ENCODE peak calls at places on chromosome 1, in six cellular contexts. R, A, S, C, V and D are unnamed samples.

GRCh38 chr1:32066489-32066873 is 6.3 kb upstream of the TMEM39B start:
- DNase-seq in R (no peak), A (no peak), S (peak), C (no peak), V (no peak), D (no peak)

GRCh38 chr1:176374967-176375569 is 87.9 kb upstream of the PAPPA2 start:
- DNase-seq in R (peak), A (peak), S (peak), C (peak), V (peak), D (peak)

GRCh38 chr1:150295476-150295875 is 1.8 kb downstream of the MRPS21 start:
- DNase-seq in R (no peak), A (no peak), S (no peak), C (no peak), V (no peak), D (no peak)

GRCh38 chr1:241605146-241605805 is 34.9 kb downstream of the CHML start:
- DNase-seq in R (no peak), A (no peak), S (no peak), C (no peak), V (no peak), D (no peak)

GRCh38 chr1:43031316-43032203 is 72.9 kb upstream of the SLC2A1 start:
- DNase-seq in R (no peak), A (no peak), S (no peak), C (no peak), V (no peak), D (no peak)

GRCh38 chr1:203200059-203200553 is 13.6 kb upstream of the CHI3L1 start:
- DNase-seq in R (no peak), A (no peak), S (no peak), C (no peak), V (no peak), D (no peak)

GRCh38 chr1:21631944-21632887 is 36.9 kb downstream of the RAP1GAP start:
- DNase-seq in R (peak), A (no peak), S (no peak), C (no peak), V (no peak), D (peak)

GRCh38 chr1:41507152-41507720 is 22.8 kb upstream of the EDN2 start:
- DNase-seq in R (no peak), A (no peak), S (no peak), C (no peak), V (no peak), D (no peak)

GRCh38 chr1:226002667-226003501 is 3.7 kb upstream of the SDE2 start:
- DNase-seq in R (peak), A (no peak), S (peak), C (no peak), V (peak), D (peak)

GRCh38 chr1:99119193-99119592 is 114.5 kb upstream of the PLPPR5 start:
- DNase-seq in R (no peak), A (no peak), S (no peak), C (no peak), V (no peak), D (no peak)

GRCh38 chr1:14682941-14683340 is 84.5 kb downstream of the KAZN start:
- DNase-seq in R (no peak), A (no peak), S (no peak), C (no peak), V (no peak), D (no peak)

GRCh38 chr1:193085263-193085662 is 20.0 kb downstream of the GLRX2 start:
- DNase-seq in R (no peak), A (no peak), S (peak), C (no peak), V (no peak), D (no peak)